ENCODE peak calls at places on chromosomes 12 and 14, in eight cellular contexts. One of them, this sample, is unnamed.

GRCh38 chr12:14619731-14620501 is 52.2 kb upstream of the PLBD1 start:
- DNase-seq in stimulated activated effector memory CD8-positive, alpha-beta T cell treated with anti-CD3 and anti-CD28 coated beads, Interleukin-12 subunit alpha, Interleukin-12 subunit beta, amount 100 ng/mL, for 72 hours: no peak
- DNase-seq in effector CD4-positive, alpha-beta T cell: no peak
- DNase-seq in fibroblast of lung: no peak
- DNase-seq in cardiac septum: no peak
- DNase-seq in GM10248: peak; percentile 20
- DNase-seq in brain microvascular endothelial cell: no peak
- DNase-seq in non-pigmented ciliary epithelial cell: no peak
- DNase-seq in this sample: no peak

GRCh38 chr14:60250318-60251035 is 1.5 kb downstream of the PPM1A start:
- DNase-seq in non-pigmented ciliary epithelial cell: no peak
- DNase-seq in brain microvascular endothelial cell: no peak
- DNase-seq in fibroblast of lung: peak; percentile 2
- DNase-seq in effector CD4-positive, alpha-beta T cell: no peak
- DNase-seq in GM10248: no peak
- DNase-seq in stimulated activated effector memory CD8-positive, alpha-beta T cell treated with anti-CD3 and anti-CD28 coated beads, Interleukin-12 subunit alpha, Interleukin-12 subunit beta, amount 100 ng/mL, for 72 hours: no peak
- DNase-seq in cardiac septum: no peak
- DNase-seq in this sample: peak; percentile 65

GRCh38 chr12:116628989-116629388 is 69.8 kb downstream of the MAP1LC3B2 start:
- DNase-seq in non-pigmented ciliary epithelial cell: no peak
- DNase-seq in brain microvascular endothelial cell: no peak
- DNase-seq in fibroblast of lung: no peak
- DNase-seq in effector CD4-positive, alpha-beta T cell: no peak
- DNase-seq in GM10248: no peak
- DNase-seq in cardiac septum: no peak
- DNase-seq in stimulated activated effector memory CD8-positive, alpha-beta T cell treated with anti-CD3 and anti-CD28 coated beads, Interleukin-12 subunit alpha, Interleukin-12 subunit beta, amount 100 ng/mL, for 72 hours: no peak
- DNase-seq in this sample: no peak

GRCh38 chr12:7180685-7181084 is 8.8 kb upstream of the PEX5 start:
- DNase-seq in stimulated activated effector memory CD8-positive, alpha-beta T cell treated with anti-CD3 and anti-CD28 coated beads, Interleukin-12 subunit alpha, Interleukin-12 subunit beta, amount 100 ng/mL, for 72 hours: no peak
- DNase-seq in GM10248: no peak
- DNase-seq in fibroblast of lung: no peak
- DNase-seq in brain microvascular endothelial cell: no peak
- DNase-seq in non-pigmented ciliary epithelial cell: no peak
- DNase-seq in effector CD4-positive, alpha-beta T cell: no peak
- DNase-seq in cardiac septum: no peak
- DNase-seq in this sample: no peak

GRCh38 chr12:104695453-104696148 is 238.9 kb downstream of the CHST11 start:
- DNase-seq in cardiac septum: no peak
- DNase-seq in non-pigmented ciliary epithelial cell: peak; percentile 96
- DNase-seq in fibroblast of lung: peak; percentile 85
- DNase-seq in GM10248: peak; percentile 49
- DNase-seq in stimulated activated effector memory CD8-positive, alpha-beta T cell treated with anti-CD3 and anti-CD28 coated beads, Interleukin-12 subunit alpha, Interleukin-12 subunit beta, amount 100 ng/mL, for 72 hours: peak; percentile 87
- DNase-seq in effector CD4-positive, alpha-beta T cell: peak; percentile 66
- DNase-seq in brain microvascular endothelial cell: peak; percentile 97
- DNase-seq in this sample: no peak

GRCh38 chr12:30134229-30134628 is 350.5 kb upstream of the TMTC1 start:
- DNase-seq in fibroblast of lung: no peak
- DNase-seq in cardiac septum: no peak
- DNase-seq in brain microvascular endothelial cell: no peak
- DNase-seq in non-pigmented ciliary epithelial cell: no peak
- DNase-seq in GM10248: no peak
- DNase-seq in stimulated activated effector memory CD8-positive, alpha-beta T cell treated with anti-CD3 and anti-CD28 coated beads, Interleukin-12 subunit alpha, Interleukin-12 subunit beta, amount 100 ng/mL, for 72 hours: no peak
- DNase-seq in effector CD4-positive, alpha-beta T cell: no peak
- DNase-seq in this sample: peak; percentile 48

GRCh38 chr12:121797937-121798801 is 4.7 kb upstream of the RHOF start:
- DNase-seq in effector CD4-positive, alpha-beta T cell: no peak
- DNase-seq in brain microvascular endothelial cell: no peak
- DNase-seq in non-pigmented ciliary epithelial cell: no peak
- DNase-seq in stimulated activated effector memory CD8-positive, alpha-beta T cell treated with anti-CD3 and anti-CD28 coated beads, Interleukin-12 subunit alpha, Interleukin-12 subunit beta, amount 100 ng/mL, for 72 hours: no peak
- DNase-seq in cardiac septum: peak; percentile 89
- DNase-seq in GM10248: no peak
- DNase-seq in fibroblast of lung: peak; percentile 74
- DNase-seq in this sample: no peak

GRCh38 chr14:29584992-29585391 is 342.7 kb downstream of the PRKD1 start:
- DNase-seq in GM10248: no peak
- DNase-seq in brain microvascular endothelial cell: peak; percentile 52
- DNase-seq in effector CD4-positive, alpha-beta T cell: no peak
- DNase-seq in fibroblast of lung: peak; percentile 93
- DNase-seq in non-pigmented ciliary epithelial cell: peak; percentile 70
- DNase-seq in stimulated activated effector memory CD8-positive, alpha-beta T cell treated with anti-CD3 and anti-CD28 coated beads, Interleukin-12 subunit alpha, Interleukin-12 subunit beta, amount 100 ng/mL, for 72 hours: no peak
- DNase-seq in cardiac septum: no peak
- DNase-seq in this sample: no peak

GRCh38 chr14:34009956-34010355 is 59.1 kb upstream of the EGLN3 start:
- DNase-seq in fibroblast of lung: no peak
- DNase-seq in stimulated activated effector memory CD8-positive, alpha-beta T cell treated with anti-CD3 and anti-CD28 coated beads, Interleukin-12 subunit alpha, Interleukin-12 subunit beta, amount 100 ng/mL, for 72 hours: no peak
- DNase-seq in cardiac septum: no peak
- DNase-seq in brain microvascular endothelial cell: no peak
- DNase-seq in non-pigmented ciliary epithelial cell: no peak
- DNase-seq in effector CD4-positive, alpha-beta T cell: no peak
- DNase-seq in GM10248: no peak
- DNase-seq in this sample: no peak

GRCh38 chr14:99389171-99389826 is 91.4 kb downstream of the SETD3 start:
- DNase-seq in stimulated activated effector memory CD8-positive, alpha-beta T cell treated with anti-CD3 and anti-CD28 coated beads, Interleukin-12 subunit alpha, Interleukin-12 subunit beta, amount 100 ng/mL, for 72 hours: peak; percentile 67
- DNase-seq in fibroblast of lung: peak; percentile 18
- DNase-seq in cardiac septum: no peak
- DNase-seq in non-pigmented ciliary epithelial cell: no peak
- DNase-seq in effector CD4-positive, alpha-beta T cell: no peak
- DNase-seq in brain microvascular endothelial cell: peak; percentile 16
- DNase-seq in GM10248: peak; percentile 76
- DNase-seq in this sample: peak; percentile 56

GRCh38 chr14:50603565-50603964 is 43.6 kb downstream of the ATL1 start:
- DNase-seq in fibroblast of lung: no peak
- DNase-seq in stimulated activated effector memory CD8-positive, alpha-beta T cell treated with anti-CD3 and anti-CD28 coated beads, Interleukin-12 subunit alpha, Interleukin-12 subunit beta, amount 100 ng/mL, for 72 hours: no peak
- DNase-seq in effector CD4-positive, alpha-beta T cell: no peak
- DNase-seq in GM10248: no peak
- DNase-seq in non-pigmented ciliary epithelial cell: peak; percentile 20
- DNase-seq in brain microvascular endothelial cell: peak; percentile 20
- DNase-seq in cardiac septum: no peak
- DNase-seq in this sample: peak; percentile 27

GRCh38 chr12:44647891-44648690 is 228.0 kb downstream of the NELL2 start:
- DNase-seq in fibroblast of lung: no peak
- DNase-seq in stimulated activated effector memory CD8-positive, alpha-beta T cell treated with anti-CD3 and anti-CD28 coated beads, Interleukin-12 subunit alpha, Interleukin-12 subunit beta, amount 100 ng/mL, for 72 hours: no peak
- DNase-seq in non-pigmented ciliary epithelial cell: no peak
- DNase-seq in GM10248: no peak
- DNase-seq in cardiac septum: no peak
- DNase-seq in effector CD4-positive, alpha-beta T cell: no peak
- DNase-seq in brain microvascular endothelial cell: no peak
- DNase-seq in this sample: no peak

GRCh38 chr14:56145181-56145580 is 27.0 kb downstream of the PELI2 start:
- DNase-seq in stimulated activated effector memory CD8-positive, alpha-beta T cell treated with anti-CD3 and anti-CD28 coated beads, Interleukin-12 subunit alpha, Interleukin-12 subunit beta, amount 100 ng/mL, for 72 hours: no peak
- DNase-seq in cardiac septum: no peak
- DNase-seq in fibroblast of lung: no peak
- DNase-seq in brain microvascular endothelial cell: peak; percentile 9
- DNase-seq in GM10248: no peak
- DNase-seq in non-pigmented ciliary epithelial cell: no peak
- DNase-seq in effector CD4-positive, alpha-beta T cell: no peak
- DNase-seq in this sample: no peak

GRCh38 chr12:56081393-56082347 is 1.7 kb downstream of the ERBB3 start:
- DNase-seq in cardiac septum: no peak
- DNase-seq in brain microvascular endothelial cell: no peak
- DNase-seq in effector CD4-positive, alpha-beta T cell: no peak
- DNase-seq in GM10248: no peak
- DNase-seq in stimulated activated effector memory CD8-positive, alpha-beta T cell treated with anti-CD3 and anti-CD28 coated beads, Interleukin-12 subunit alpha, Interleukin-12 subunit beta, amount 100 ng/mL, for 72 hours: no peak
- DNase-seq in non-pigmented ciliary epithelial cell: no peak
- DNase-seq in fibroblast of lung: no peak
- DNase-seq in this sample: no peak